ENCODE peak calls at places on chromosome 15, in eight cellular contexts. Z is GM06990, W is left cardiac atrium, T is NCI-H460, N is mesothelial cell of epicardium, I is sciatic nerve, V is CMK, A is mesenchymal stem cell. K is an unnamed sample.

GRCh38 chr15:67504061-67504460 is 16.9 kb upstream of the C15orf61 start:
- DNase-seq in A (no peak), N (no peak), Z (no peak), V (no peak), W (no peak), I (no peak), T (no peak), K (no peak)

GRCh38 chr15:74040115-74040850 is 42.1 kb downstream of the GOLGA6A start:
- DNase-seq in V (no peak), I (peak), W (peak), T (no peak), N (no peak), A (peak), Z (no peak), K (no peak)

GRCh38 chr15:89576417-89576773 is 1.1 kb downstream of the TICRR start:
- DNase-seq in Z (no peak), V (no peak), I (no peak), W (no peak), T (no peak), N (no peak), A (no peak), K (no peak)

GRCh38 chr15:77506311-77507150 is 85.8 kb downstream of the HMG20A start:
- DNase-seq in I (peak), A (no peak), V (no peak), T (no peak), N (peak), Z (no peak), W (peak), K (no peak)

GRCh38 chr15:66733976-66734375 is 31.9 kb downstream of the SMAD6 start:
- DNase-seq in I (no peak), N (no peak), W (peak), T (no peak), A (no peak), Z (no peak), V (no peak), K (no peak)

GRCh38 chr15:35673093-35673573 is 127.2 kb upstream of the DPH6 start:
- DNase-seq in A (peak), I (no peak), T (no peak), V (peak), N (no peak), W (peak), Z (no peak), K (no peak)

GRCh38 chr15:96500491-96500890 is 170.0 kb downstream of the NR2F2 start:
- DNase-seq in T (no peak), V (no peak), A (no peak), I (no peak), N (no peak), W (no peak), Z (no peak), K (no peak)

GRCh38 chr15:42737529-42738328 is 801 bp upstream of the CDAN1 start:
- DNase-seq in W (no peak), N (no peak), Z (no peak), A (no peak), I (no peak), V (no peak), T (peak), K (no peak)

GRCh38 chr15:56812255-56812654 is 78.9 kb upstream of the ZNF280D start:
- DNase-seq in A (no peak), N (no peak), I (no peak), W (no peak), V (no peak), T (no peak), Z (no peak), K (no peak)

GRCh38 chr15:55279746-55280351 is 9.8 kb downstream of the RAB27A start:
- DNase-seq in Z (peak), W (no peak), A (peak), T (no peak), N (no peak), V (no peak), I (no peak), K (no peak)

GRCh38 chr15:49621327-49622210 is 721 bp downstream of the DTWD1 start:
- DNase-seq in I (no peak), N (no peak), Z (no peak), W (no peak), V (no peak), A (peak), T (no peak), K (no peak)

GRCh38 chr15:96693515-96693914 is 363.0 kb downstream of the NR2F2 start:
- DNase-seq in T (no peak), W (no peak), Z (no peak), A (no peak), V (no peak), I (no peak), N (no peak), K (no peak)

GRCh38 chr15:100002787-100003536 is 269.7 kb upstream of the LYSMD4 start:
- DNase-seq in W (no peak), V (no peak), T (no peak), A (no peak), Z (no peak), I (peak), N (no peak), K (peak)

GRCh38 chr15:41043276-41043675 is 72.8 kb downstream of the INO80 start:
- DNase-seq in W (no peak), V (no peak), A (peak), I (no peak), N (no peak), T (no peak), Z (no peak), K (no peak)

GRCh38 chr15:56832125-56832524 is 86.3 kb upstream of the TCF12 start:
- DNase-seq in W (peak), I (no peak), T (no peak), N (no peak), Z (no peak), V (no peak), A (no peak), K (no peak)

GRCh38 chr15:66940368-66940767 is 125.0 kb upstream of the SMAD3 start:
- DNase-seq in W (no peak), I (peak), V (no peak), T (peak), Z (no peak), A (peak), N (no peak), K (peak)

GRCh38 chr15:76330281-76330680 is 6.3 kb upstream of the ISL2 start:
- DNase-seq in N (no peak), T (peak), V (no peak), W (peak), Z (no peak), I (no peak), A (peak), K (no peak)

GRCh38 chr15:96551722-96552121 is 221.2 kb downstream of the NR2F2 start:
- DNase-seq in T (no peak), I (no peak), V (no peak), N (no peak), Z (no peak), A (no peak), W (no peak), K (no peak)

GRCh38 chr15:35696767-35697231 is 150.8 kb upstream of the DPH6 start:
- DNase-seq in W (no peak), N (no peak), V (no peak), T (peak), Z (no peak), I (no peak), A (peak), K (no peak)

GRCh38 chr15:90090226-90090848 is 11.9 kb downstream of the IDH2 start:
- DNase-seq in Z (no peak), N (no peak), T (no peak), I (no peak), V (no peak), W (no peak), A (no peak), K (no peak)

K was measured in mesenteric fat pad.